ENCODE peak calls at places on chromosomes 7 and 10, in eight cellular contexts. One of them, this sample, is unnamed.
A peak's percentile ranks its signal among the peaks of the same experiment; 100 is the strongest.

GRCh38 chr10:85604884-85605283 is 761.7 kb downstream of the GRID1 start:
- DNase-seq in Caco-2: no peak
- DNase-seq in central memory CD4-positive, alpha-beta T cell: no peak
- DNase-seq in T-helper 9 cell: no peak
- DNase-seq in bronchial epithelial cell: no peak
- DNase-seq in MV-4-11: no peak
- DNase-seq in activated effector memory CD4-positive, alpha-beta T cell treated with anti-CD3 and anti-CD28 coated beads, Interleukin-2, amount 50 U/mL, for 16 hours: no peak
- DNase-seq in activated CD8-positive, alpha-beta memory T cell treated with anti-CD3 and anti-CD28 coated beads, Interleukin-2, amount 10 ng/mL, durations not matched to agents 7 days and 5 days: no peak
- DNase-seq in this sample: no peak

GRCh38 chr7:37354661-37355131 is 94.0 kb downstream of the ELMO1 start:
- DNase-seq in central memory CD4-positive, alpha-beta T cell: no peak
- DNase-seq in activated CD8-positive, alpha-beta memory T cell treated with anti-CD3 and anti-CD28 coated beads, Interleukin-2, amount 10 ng/mL, durations not matched to agents 7 days and 5 days: peak; percentile 60
- DNase-seq in MV-4-11: peak; percentile 92
- DNase-seq in bronchial epithelial cell: no peak
- DNase-seq in Caco-2: no peak
- DNase-seq in activated effector memory CD4-positive, alpha-beta T cell treated with anti-CD3 and anti-CD28 coated beads, Interleukin-2, amount 50 U/mL, for 16 hours: peak; percentile 87
- DNase-seq in T-helper 9 cell: no peak
- DNase-seq in this sample: no peak

GRCh38 chr10:98269435-98269912 is 1.5 kb upstream of the LOXL4 start:
- DNase-seq in Caco-2: peak; percentile 67
- DNase-seq in activated effector memory CD4-positive, alpha-beta T cell treated with anti-CD3 and anti-CD28 coated beads, Interleukin-2, amount 50 U/mL, for 16 hours: no peak
- DNase-seq in activated CD8-positive, alpha-beta memory T cell treated with anti-CD3 and anti-CD28 coated beads, Interleukin-2, amount 10 ng/mL, durations not matched to agents 7 days and 5 days: peak; percentile 32
- DNase-seq in central memory CD4-positive, alpha-beta T cell: no peak
- DNase-seq in T-helper 9 cell: no peak
- DNase-seq in MV-4-11: no peak
- DNase-seq in bronchial epithelial cell: peak; percentile 59
- DNase-seq in this sample: peak; percentile 83

GRCh38 chr7:104035351-104035750 is 45.9 kb upstream of the RELN start:
- DNase-seq in T-helper 9 cell: no peak
- DNase-seq in MV-4-11: no peak
- DNase-seq in activated CD8-positive, alpha-beta memory T cell treated with anti-CD3 and anti-CD28 coated beads, Interleukin-2, amount 10 ng/mL, durations not matched to agents 7 days and 5 days: no peak
- DNase-seq in activated effector memory CD4-positive, alpha-beta T cell treated with anti-CD3 and anti-CD28 coated beads, Interleukin-2, amount 50 U/mL, for 16 hours: no peak
- DNase-seq in Caco-2: peak; percentile 51
- DNase-seq in central memory CD4-positive, alpha-beta T cell: no peak
- DNase-seq in bronchial epithelial cell: no peak
- DNase-seq in this sample: no peak

GRCh38 chr7:137970263-137970975 is 31.5 kb downstream of the CREB3L2 start:
- DNase-seq in T-helper 9 cell: no peak
- DNase-seq in activated effector memory CD4-positive, alpha-beta T cell treated with anti-CD3 and anti-CD28 coated beads, Interleukin-2, amount 50 U/mL, for 16 hours: no peak
- DNase-seq in MV-4-11: peak; percentile 36
- DNase-seq in bronchial epithelial cell: peak; percentile 35
- DNase-seq in activated CD8-positive, alpha-beta memory T cell treated with anti-CD3 and anti-CD28 coated beads, Interleukin-2, amount 10 ng/mL, durations not matched to agents 7 days and 5 days: no peak
- DNase-seq in Caco-2: no peak
- DNase-seq in central memory CD4-positive, alpha-beta T cell: no peak
- DNase-seq in this sample: no peak

GRCh38 chr10:96390460-96390864 is 31.7 kb upstream of the OPALIN start:
- DNase-seq in Caco-2: no peak
- DNase-seq in activated CD8-positive, alpha-beta memory T cell treated with anti-CD3 and anti-CD28 coated beads, Interleukin-2, amount 10 ng/mL, durations not matched to agents 7 days and 5 days: no peak
- DNase-seq in T-helper 9 cell: no peak
- DNase-seq in bronchial epithelial cell: no peak
- DNase-seq in activated effector memory CD4-positive, alpha-beta T cell treated with anti-CD3 and anti-CD28 coated beads, Interleukin-2, amount 50 U/mL, for 16 hours: no peak
- DNase-seq in central memory CD4-positive, alpha-beta T cell: no peak
- DNase-seq in MV-4-11: no peak
- DNase-seq in this sample: no peak

GRCh38 chr10:70753841-70754621 is 31.1 kb downstream of the TBATA start:
- DNase-seq in Caco-2: no peak
- DNase-seq in central memory CD4-positive, alpha-beta T cell: no peak
- DNase-seq in T-helper 9 cell: no peak
- DNase-seq in MV-4-11: peak; percentile 63
- DNase-seq in activated effector memory CD4-positive, alpha-beta T cell treated with anti-CD3 and anti-CD28 coated beads, Interleukin-2, amount 50 U/mL, for 16 hours: no peak
- DNase-seq in bronchial epithelial cell: no peak
- DNase-seq in activated CD8-positive, alpha-beta memory T cell treated with anti-CD3 and anti-CD28 coated beads, Interleukin-2, amount 10 ng/mL, durations not matched to agents 7 days and 5 days: no peak
- DNase-seq in this sample: no peak

GRCh38 chr7:2820508-2820934 is 23.6 kb downstream of the GNA12 start:
- DNase-seq in Caco-2: peak; percentile 39
- DNase-seq in central memory CD4-positive, alpha-beta T cell: no peak
- DNase-seq in T-helper 9 cell: no peak
- DNase-seq in activated effector memory CD4-positive, alpha-beta T cell treated with anti-CD3 and anti-CD28 coated beads, Interleukin-2, amount 50 U/mL, for 16 hours: peak; percentile 30
- DNase-seq in bronchial epithelial cell: peak; percentile 94
- DNase-seq in activated CD8-positive, alpha-beta memory T cell treated with anti-CD3 and anti-CD28 coated beads, Interleukin-2, amount 10 ng/mL, durations not matched to agents 7 days and 5 days: no peak
- DNase-seq in MV-4-11: peak; percentile 51
- DNase-seq in this sample: peak; percentile 89

GRCh38 chr10:119769886-119770285 is 44.0 kb downstream of the INPP5F start:
- DNase-seq in bronchial epithelial cell: peak; percentile 92
- DNase-seq in central memory CD4-positive, alpha-beta T cell: no peak
- DNase-seq in activated effector memory CD4-positive, alpha-beta T cell treated with anti-CD3 and anti-CD28 coated beads, Interleukin-2, amount 50 U/mL, for 16 hours: no peak
- DNase-seq in T-helper 9 cell: no peak
- DNase-seq in Caco-2: no peak
- DNase-seq in MV-4-11: no peak
- DNase-seq in activated CD8-positive, alpha-beta memory T cell treated with anti-CD3 and anti-CD28 coated beads, Interleukin-2, amount 10 ng/mL, durations not matched to agents 7 days and 5 days: no peak
- DNase-seq in this sample: no peak

GRCh38 chr10:71769279-71769823 is 4.0 kb downstream of the VSIR start:
- DNase-seq in activated CD8-positive, alpha-beta memory T cell treated with anti-CD3 and anti-CD28 coated beads, Interleukin-2, amount 10 ng/mL, durations not matched to agents 7 days and 5 days: no peak
- DNase-seq in MV-4-11: peak; percentile 32
- DNase-seq in central memory CD4-positive, alpha-beta T cell: no peak
- DNase-seq in Caco-2: no peak
- DNase-seq in T-helper 9 cell: no peak
- DNase-seq in bronchial epithelial cell: no peak
- DNase-seq in activated effector memory CD4-positive, alpha-beta T cell treated with anti-CD3 and anti-CD28 coated beads, Interleukin-2, amount 50 U/mL, for 16 hours: peak; percentile 80
- DNase-seq in this sample: no peak

GRCh38 chr7:135208417-135208793 is 2.9 kb downstream of the WDR91 start:
- DNase-seq in central memory CD4-positive, alpha-beta T cell: no peak
- DNase-seq in T-helper 9 cell: no peak
- DNase-seq in MV-4-11: peak; percentile 55
- DNase-seq in activated CD8-positive, alpha-beta memory T cell treated with anti-CD3 and anti-CD28 coated beads, Interleukin-2, amount 10 ng/mL, durations not matched to agents 7 days and 5 days: no peak
- DNase-seq in Caco-2: no peak
- DNase-seq in activated effector memory CD4-positive, alpha-beta T cell treated with anti-CD3 and anti-CD28 coated beads, Interleukin-2, amount 50 U/mL, for 16 hours: no peak
- DNase-seq in bronchial epithelial cell: no peak
- DNase-seq in this sample: no peak

GRCh38 chr10:95181731-95182130 is 12.3 kb upstream of the ACSM6 start:
- DNase-seq in MV-4-11: no peak
- DNase-seq in T-helper 9 cell: no peak
- DNase-seq in activated effector memory CD4-positive, alpha-beta T cell treated with anti-CD3 and anti-CD28 coated beads, Interleukin-2, amount 50 U/mL, for 16 hours: no peak
- DNase-seq in activated CD8-positive, alpha-beta memory T cell treated with anti-CD3 and anti-CD28 coated beads, Interleukin-2, amount 10 ng/mL, durations not matched to agents 7 days and 5 days: no peak
- DNase-seq in central memory CD4-positive, alpha-beta T cell: no peak
- DNase-seq in bronchial epithelial cell: peak; percentile 79
- DNase-seq in Caco-2: no peak
- DNase-seq in this sample: peak; percentile 17

GRCh38 chr10:73263948-73264347 is 11.5 kb upstream of the MRPS16 start:
- DNase-seq in Caco-2: peak; percentile 22
- DNase-seq in activated CD8-positive, alpha-beta memory T cell treated with anti-CD3 and anti-CD28 coated beads, Interleukin-2, amount 10 ng/mL, durations not matched to agents 7 days and 5 days: no peak
- DNase-seq in MV-4-11: peak; percentile 11
- DNase-seq in activated effector memory CD4-positive, alpha-beta T cell treated with anti-CD3 and anti-CD28 coated beads, Interleukin-2, amount 50 U/mL, for 16 hours: no peak
- DNase-seq in central memory CD4-positive, alpha-beta T cell: no peak
- DNase-seq in bronchial epithelial cell: peak; percentile 50
- DNase-seq in T-helper 9 cell: no peak
- DNase-seq in this sample: peak; percentile 17

GRCh38 chr7:128236924-128237586 is 4.0 kb upstream of the LEP start:
- DNase-seq in MV-4-11: peak; percentile 99
- DNase-seq in bronchial epithelial cell: peak; percentile 100
- DNase-seq in Caco-2: no peak
- DNase-seq in central memory CD4-positive, alpha-beta T cell: no peak
- DNase-seq in activated CD8-positive, alpha-beta memory T cell treated with anti-CD3 and anti-CD28 coated beads, Interleukin-2, amount 10 ng/mL, durations not matched to agents 7 days and 5 days: peak; percentile 75
- DNase-seq in T-helper 9 cell: no peak
- DNase-seq in activated effector memory CD4-positive, alpha-beta T cell treated with anti-CD3 and anti-CD28 coated beads, Interleukin-2, amount 50 U/mL, for 16 hours: no peak
- DNase-seq in this sample: peak; percentile 56

GRCh38 chr7:3453398-3453797 is 152.3 kb downstream of the SDK1 start:
- DNase-seq in central memory CD4-positive, alpha-beta T cell: no peak
- DNase-seq in MV-4-11: no peak
- DNase-seq in activated CD8-positive, alpha-beta memory T cell treated with anti-CD3 and anti-CD28 coated beads, Interleukin-2, amount 10 ng/mL, durations not matched to agents 7 days and 5 days: no peak
- DNase-seq in T-helper 9 cell: no peak
- DNase-seq in activated effector memory CD4-positive, alpha-beta T cell treated with anti-CD3 and anti-CD28 coated beads, Interleukin-2, amount 50 U/mL, for 16 hours: no peak
- DNase-seq in Caco-2: no peak
- DNase-seq in bronchial epithelial cell: no peak
- DNase-seq in this sample: no peak

GRCh38 chr10:61404771-61405170 is 48.4 kb downstream of the TMEM26 start:
- DNase-seq in activated effector memory CD4-positive, alpha-beta T cell treated with anti-CD3 and anti-CD28 coated beads, Interleukin-2, amount 50 U/mL, for 16 hours: no peak
- DNase-seq in activated CD8-positive, alpha-beta memory T cell treated with anti-CD3 and anti-CD28 coated beads, Interleukin-2, amount 10 ng/mL, durations not matched to agents 7 days and 5 days: no peak
- DNase-seq in T-helper 9 cell: no peak
- DNase-seq in central memory CD4-positive, alpha-beta T cell: no peak
- DNase-seq in Caco-2: no peak
- DNase-seq in MV-4-11: peak; percentile 29
- DNase-seq in bronchial epithelial cell: peak; percentile 10
- DNase-seq in this sample: no peak

GRCh38 chr10:43877001-43877400 is 228.3 kb upstream of the ZNF32 start:
- DNase-seq in activated CD8-positive, alpha-beta memory T cell treated with anti-CD3 and anti-CD28 coated beads, Interleukin-2, amount 10 ng/mL, durations not matched to agents 7 days and 5 days: no peak
- DNase-seq in MV-4-11: no peak
- DNase-seq in central memory CD4-positive, alpha-beta T cell: no peak
- DNase-seq in bronchial epithelial cell: no peak
- DNase-seq in activated effector memory CD4-positive, alpha-beta T cell treated with anti-CD3 and anti-CD28 coated beads, Interleukin-2, amount 50 U/mL, for 16 hours: no peak
- DNase-seq in Caco-2: no peak
- DNase-seq in T-helper 9 cell: no peak
- DNase-seq in this sample: no peak

GRCh38 chr10:24762966-24763623 is 39.4 kb upstream of the ARHGAP21 start:
- DNase-seq in Caco-2: peak; percentile 65
- DNase-seq in MV-4-11: no peak
- DNase-seq in bronchial epithelial cell: peak; percentile 13
- DNase-seq in central memory CD4-positive, alpha-beta T cell: no peak
- DNase-seq in activated effector memory CD4-positive, alpha-beta T cell treated with anti-CD3 and anti-CD28 coated beads, Interleukin-2, amount 50 U/mL, for 16 hours: no peak
- DNase-seq in activated CD8-positive, alpha-beta memory T cell treated with anti-CD3 and anti-CD28 coated beads, Interleukin-2, amount 10 ng/mL, durations not matched to agents 7 days and 5 days: no peak
- DNase-seq in T-helper 9 cell: no peak
- DNase-seq in this sample: peak; percentile 64

GRCh38 chr10:24889636-24890035 is 62.8 kb downstream of the PRTFDC1 start:
- DNase-seq in Caco-2: no peak
- DNase-seq in bronchial epithelial cell: peak; percentile 65
- DNase-seq in MV-4-11: no peak
- DNase-seq in T-helper 9 cell: no peak
- DNase-seq in activated CD8-positive, alpha-beta memory T cell treated with anti-CD3 and anti-CD28 coated beads, Interleukin-2, amount 10 ng/mL, durations not matched to agents 7 days and 5 days: no peak
- DNase-seq in central memory CD4-positive, alpha-beta T cell: no peak
- DNase-seq in activated effector memory CD4-positive, alpha-beta T cell treated with anti-CD3 and anti-CD28 coated beads, Interleukin-2, amount 50 U/mL, for 16 hours: no peak
- DNase-seq in this sample: no peak

This sample was measured in HepG2.